ENCODE peak calls at places on chromosomes 2 and 18, in nine cellular contexts. M is posterior cingulate gyrus; P is NCI-H1105 treated with DMSO at 0.1 percent for 48 hours; T is stimulated activated CD4-positive, alpha-beta T cell treated with anti-CD3 and anti-CD28 coated beads, Interleukin-15, amount 100 ng/mL, for 24 hours; W is keratinocyte; V is AG04450; J is HFFc6; Y is germinal center; F is upper lobe of left lung. B is an unnamed sample.
A peak's percentile ranks its signal among the peaks of the same experiment; 100 is the strongest.

GRCh38 chr2:136384541-136385303 is 266.8 kb upstream of the CXCR4 start:
- DNase-seq in M (peak; percentile 27), P (peak; percentile 57), T (peak; percentile 53), W (no peak), V (no peak), J (peak; percentile 22), Y (no peak), F (no peak), B (peak; percentile 6)

GRCh38 chr2:215571693-215572092 is 135.8 kb upstream of the FN1 start:
- DNase-seq in M (no peak), P (no peak), T (no peak), W (no peak), V (no peak), J (no peak), Y (no peak), F (no peak), B (no peak)

GRCh38 chr2:191845248-191845715 is 1.6 kb downstream of the CAVIN2 start:
- DNase-seq in M (peak; percentile 22), P (no peak), T (no peak), W (no peak), V (no peak), J (no peak), Y (no peak), F (no peak), B (no peak)

GRCh38 chr2:174495365-174496012 is 8.7 kb upstream of the GPR155 start:
- DNase-seq in M (no peak), P (no peak), T (no peak), W (no peak), V (no peak), J (no peak), Y (no peak), F (no peak), B (no peak)

GRCh38 chr2:226828164-226828563 is 7.7 kb upstream of the RHBDD1 start:
- DNase-seq in M (no peak), P (no peak), T (no peak), W (no peak), V (no peak), J (no peak), Y (no peak), F (no peak), B (no peak)

GRCh38 chr2:240392084-240392947 is 43.1 kb upstream of the GPC1 start:
- DNase-seq in M (no peak), P (no peak), T (no peak), W (no peak), V (no peak), J (peak; percentile 71), Y (no peak), F (peak; percentile 81), B (no peak)

GRCh38 chr2:216221806-216222205 is 112.7 kb downstream of the XRCC5 start:
- DNase-seq in M (no peak), P (no peak), T (no peak), W (no peak), V (no peak), J (peak; percentile 69), Y (no peak), F (no peak), B (no peak)

GRCh38 chr2:18639756-18640453 is 50.5 kb upstream of the NT5C1B start:
- DNase-seq in M (no peak), P (no peak), T (no peak), W (no peak), V (no peak), J (no peak), Y (no peak), F (no peak), B (no peak)

GRCh38 chr2:28544069-28544346 is 48.1 kb downstream of the PLB1 start:
- DNase-seq in M (no peak), P (no peak), T (no peak), W (no peak), V (no peak), J (no peak), Y (no peak), F (no peak), B (no peak)

GRCh38 chr18:297936-298335 is 30.1 kb upstream of the THOC1 start:
- DNase-seq in M (no peak), P (no peak), T (no peak), W (no peak), V (no peak), J (no peak), Y (no peak), F (no peak), B (no peak)

GRCh38 chr2:1491751-1492150 is 78.5 kb downstream of the TPO start:
- DNase-seq in M (no peak), P (no peak), T (no peak), W (no peak), V (no peak), J (no peak), Y (no peak), F (no peak), B (no peak)

GRCh38 chr2:208269091-208269490 is 3.0 kb downstream of the PIKFYVE start:
- DNase-seq in M (no peak), P (no peak), T (no peak), W (no peak), V (no peak), J (no peak), Y (no peak), F (no peak), B (no peak)

GRCh38 chr2:116754371-116755101 is 1060.0 kb upstream of the DDX18 start:
- DNase-seq in M (no peak), P (no peak), T (no peak), W (no peak), V (no peak), J (no peak), Y (no peak), F (peak; percentile 42), B (no peak)

GRCh38 chr2:42800981-42801380 is 8.6 kb upstream of the HAAO start:
- DNase-seq in M (no peak), P (no peak), T (no peak), W (no peak), V (no peak), J (no peak), Y (no peak), F (no peak), B (no peak)

GRCh38 chr2:222673273-222673672 is 1.8 kb downstream of the MOGAT1 start:
- DNase-seq in M (no peak), P (no peak), T (no peak), W (no peak), V (no peak), J (no peak), Y (no peak), F (no peak), B (no peak)